ENCODE peak calls at places on chromosome 7, in six cellular contexts. U, O, D, V, X and P are unnamed samples. For H3K4me1, the result is how much of the 10 kb centered on the place peaks cover.

GRCh38 chr7:119660085-119660484 is 612.9 kb upstream of the KCND2 start:
- DNase-seq in U (no peak), O (no peak), D (no peak), V (no peak), X (no peak), P (no peak)

GRCh38 chr7:33909755-33910154 is 4.4 kb downstream of the BMPER start:
- DNase-seq in U (no peak), O (no peak), D (peak), V (peak), X (no peak), P (no peak)

GRCh38 chr7:22632674-22633073 is 94.3 kb upstream of the IL6 start:
- DNase-seq in U (no peak), O (no peak), D (no peak), V (peak), X (no peak), P (no peak)

GRCh38 chr7:90961037-90961725 is 303.1 kb upstream of the FZD1 start:
- DNase-seq in U (no peak), O (no peak), D (peak), V (peak), X (no peak), P (no peak)

GRCh38 chr7:138781004-138781403 is 16.8 kb upstream of the TMEM213 start:
- DNase-seq in U (no peak), O (no peak), D (no peak), V (no peak), X (no peak), P (no peak)

GRCh38 chr7:80047032-80047431 is 87.6 kb upstream of the GNAI1 start:
- DNase-seq in U (no peak), O (no peak), D (no peak), V (no peak), X (no peak), P (no peak)

GRCh38 chr7:134894928-134895327 is 91.4 kb upstream of the AGBL3 start:
- DNase-seq in U (no peak), O (no peak), D (no peak), V (no peak), X (no peak), P (no peak)

GRCh38 chr7:93232673-93233018 is 480 bp downstream of the VPS50 start:
- DNase-seq in U (no peak), O (no peak), D (peak), V (no peak), X (peak), P (no peak)

GRCh38 chr7:5681979-5682546 is 99.4 kb downstream of the RNF216 start:
- DNase-seq in U (no peak), O (no peak), D (no peak), V (no peak), X (no peak), P (no peak)

GRCh38 chr7:107708956-107709355 is 35.0 kb upstream of the CBLL1 start:
- DNase-seq in U (no peak), O (no peak), D (no peak), V (peak), X (no peak), P (no peak)

GRCh38 chr7:113289140-113289740 is 170.9 kb upstream of the SMIM30 start:
- DNase-seq in U (no peak), O (no peak), D (peak), V (peak), X (peak), P (no peak)

GRCh38 chr7:131507592-131508331 is 48.7 kb downstream of the PODXL start:
- DNase-seq in U (peak), O (peak), D (peak), V (peak), X (peak), P (peak)

GRCh38 chr7:107147464-107148214 is 21.2 kb upstream of the HBP1 start:
- DNase-seq in U (no peak), O (no peak), D (peak), V (peak), X (peak), P (no peak)

GRCh38 chr7:158525648-158526484 is 61.8 kb downstream of the PTPRN2 start:
- DNase-seq in U (no peak), O (no peak), D (no peak), V (no peak), X (no peak), P (no peak)
- H3K4me1 ChIP-seq in U (under half), O (under half), D (under half), V (under half), X (under half), P (under half)

GRCh38 chr7:155667241-155667849 is 22.9 kb downstream of the RBM33 start:
- DNase-seq in U (no peak), O (no peak), D (no peak), V (no peak), X (no peak), P (no peak)
- H3K4me1 ChIP-seq in U (half or more), O (half or more), D (under half), V (under half), X (under half), P (half or more)

GRCh38 chr7:69782917-69783684 is 184.8 kb downstream of the AUTS2 start:
- DNase-seq in U (peak), O (no peak), D (peak), V (peak), X (no peak), P (no peak)

GRCh38 chr7:69776611-69777010 is 178.3 kb downstream of the AUTS2 start:
- DNase-seq in U (no peak), O (no peak), D (peak), V (peak), X (no peak), P (no peak)

GRCh38 chr7:69781412-69781846 is 183.2 kb downstream of the AUTS2 start:
- DNase-seq in U (peak), O (no peak), D (peak), V (peak), X (no peak), P (no peak)

GRCh38 chr7:69778138-69778537 is 179.9 kb downstream of the AUTS2 start:
- DNase-seq in U (no peak), O (no peak), D (no peak), V (no peak), X (no peak), P (no peak)

GRCh38 chr7:69780377-69780776 is 182.1 kb downstream of the AUTS2 start:
- DNase-seq in U (no peak), O (no peak), D (no peak), V (peak), X (no peak), P (no peak)
- H3K4me1 ChIP-seq in U (under half), O (under half), D (under half), V (under half), X (under half), P (under half)

GRCh38 chr7:74178632-74179031 is 4.5 kb downstream of the EIF4H start:
- DNase-seq in U (no peak), O (no peak), D (peak), V (peak), X (peak), P (no peak)
- H3K4me1 ChIP-seq in U (half or more), O (half or more), D (half or more), V (under half), X (half or more), P (half or more)

GRCh38 chr7:66925255-66925654 is 4.2 kb downstream of the TMEM248 start:
- DNase-seq in U (no peak), O (no peak), D (no peak), V (no peak), X (no peak), P (no peak)
- H3K4me1 ChIP-seq in U (half or more), O (under half), D (under half), V (under half), X (under half), P (half or more)